ENCODE peak calls at places on chromosomes 4 and X, in four cellular contexts. O, J, I and B are unnamed samples.

GRCh38 chrX:2931612-2932011 is 2.5 kb upstream of the ARSD start:
- DNase-seq in J (no peak), O (no peak), I (no peak), B (no peak)

GRCh38 chr4:152850377-152850776 is 70.6 kb downstream of the ARFIP1 start:
- DNase-seq in O (no peak), J (no peak), I (no peak), B (peak; percentile 48)

GRCh38 chr4:72712997-72713396 is 144.0 kb upstream of the ADAMTS3 start:
- DNase-seq in I (no peak), J (no peak), O (no peak), B (no peak)

GRCh38 chrX:130079824-130080406 is 30.4 kb downstream of the ELF4 start:
- DNase-seq in I (peak; percentile 71), O (peak; percentile 18), J (peak; percentile 67), B (peak; percentile 61)

GRCh38 chr4:48110452-48110978 is 23.5 kb downstream of the TXK start:
- DNase-seq in I (no peak), J (no peak), O (no peak), B (no peak)

GRCh38 chr4:109389367-109390118 is 44.1 kb upstream of the SEC24B start:
- DNase-seq in I (no peak), O (no peak), J (no peak), B (peak; percentile 47)

GRCh38 chr4:772118-772517 is 53.8 kb downstream of the CPLX1 start:
- DNase-seq in J (no peak), I (no peak), O (no peak), B (no peak)

GRCh38 chrX:101550825-101551767 is 749 bp downstream of the ARMCX1 start:
- DNase-seq in O (peak; percentile 46), J (no peak), I (no peak), B (peak; percentile 47)

GRCh38 chr4:77159798-77160197 is 2.8 kb downstream of the CCNG2 start:
- DNase-seq in J (no peak), O (no peak), I (no peak), B (no peak)

GRCh38 chr4:16750216-16750615 is 148.2 kb downstream of the LDB2 start:
- DNase-seq in I (no peak), J (no peak), O (no peak), B (no peak)

GRCh38 chr4:150423503-150423902 is 158.4 kb upstream of the MAB21L2 start:
- DNase-seq in O (no peak), J (no peak), I (no peak), B (no peak)

GRCh38 chr4:174402470-174403176 is 118.9 kb downstream of the CEP44 start:
- DNase-seq in I (peak; percentile 63), O (no peak), J (no peak), B (no peak)

GRCh38 chr4:54237770-54238169 is 8.7 kb downstream of the PDGFRA start:
- DNase-seq in O (no peak), J (no peak), I (no peak), B (no peak)

GRCh38 chr4:7666744-7667143 is 232.0 kb upstream of the PSAPL1 start:
- DNase-seq in I (no peak), J (no peak), O (no peak), B (no peak)

GRCh38 chr4:76709454-76709853 is 188.5 kb downstream of the SOWAHB start:
- DNase-seq in O (no peak), I (no peak), J (no peak), B (no peak)

GRCh38 chr4:1722551-1723071 is 1.3 kb downstream of the TACC3 start:
- DNase-seq in J (no peak), I (no peak), O (no peak), B (no peak)

GRCh38 chrX:130118396-130118795 is 8.1 kb upstream of the ELF4 start:
- DNase-seq in O (no peak), I (peak; percentile 43), J (no peak), B (peak; percentile 86)

GRCh38 chrX:74656079-74656745 is 41.8 kb upstream of the RLIM start:
- DNase-seq in J (no peak), O (no peak), I (no peak), B (no peak)

GRCh38 chrX:117653396-117653795 is 463.2 kb downstream of the KLHL13 start:
- DNase-seq in O (no peak), J (no peak), I (no peak), B (no peak)

GRCh38 chr4:127304356-127304755 is 328.4 kb upstream of the INTU start:
- DNase-seq in O (no peak), I (no peak), J (no peak), B (no peak)

GRCh38 chrX:16445166-16445752 is 204.7 kb upstream of the S100G start:
- DNase-seq in J (peak; percentile 20), I (peak; percentile 45), O (no peak), B (peak; percentile 31)

GRCh38 chrX:107768051-107768450 is 7.5 kb downstream of the TSC22D3 start:
- DNase-seq in I (no peak), O (no peak), J (no peak), B (no peak)

GRCh38 chrX:34655496-34656258 is 1.4 kb downstream of the TMEM47 start:
- DNase-seq in J (no peak), I (no peak), O (no peak), B (peak; percentile 27)

GRCh38 chr4:147865926-147866325 is 134.0 kb downstream of the ARHGAP10 start:
- DNase-seq in I (no peak), J (no peak), O (no peak), B (peak; percentile 57)
- H3K27ac ChIP-seq in I (no peak overlapping the region), J (peak overlapping the region; percentile 13), O (peak overlapping the region; percentile 38), B (no peak overlapping the region)

GRCh38 chrX:21948897-21949578 is 8.5 kb downstream of the SMS start:
- DNase-seq in O (no peak), I (no peak), J (no peak), B (peak; percentile 71)

GRCh38 chrX:21946925-21947641 is 6.6 kb downstream of the SMS start:
- DNase-seq in I (no peak), J (no peak), O (no peak), B (peak; percentile 69)

GRCh38 chrX:21952624-21953023 is 12.1 kb downstream of the SMS start:
- DNase-seq in I (no peak), J (no peak), O (no peak), B (no peak)

GRCh38 chrX:21947671-21948070 is 7.2 kb downstream of the SMS start:
- DNase-seq in I (no peak), J (no peak), O (no peak), B (no peak)

DNA sequence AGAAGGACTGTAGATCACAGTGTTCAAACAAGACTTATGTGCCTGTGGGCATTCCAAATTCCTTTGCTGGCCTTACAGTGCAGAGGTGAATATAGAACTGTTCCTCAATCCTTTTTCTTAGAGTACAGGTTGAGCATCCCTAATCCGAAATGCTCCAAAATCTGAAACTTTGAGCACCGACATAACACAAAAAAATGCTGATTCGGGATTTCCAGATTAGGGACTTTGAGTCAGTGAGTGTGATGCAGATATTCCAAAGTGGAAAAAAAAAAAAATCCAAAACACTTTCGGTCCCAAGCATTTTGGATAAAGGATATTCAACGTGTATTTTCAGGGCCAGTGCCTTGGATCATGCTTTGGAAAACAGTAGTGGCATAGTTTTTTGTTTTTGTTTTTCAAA is 9.2 kb downstream of the SMS start:
- DNase-seq in O (no peak), I (no peak), J (no peak), B (no peak)
- H3K4me1 ChIP-seq in O (peaks cover 3% of the 10 kb centered on the region), I (peaks cover 26% of the 10 kb centered on the region), J (peaks cover 28% of the 10 kb centered on the region), B (peaks cover 67% of the 10 kb centered on the region)

DNA sequence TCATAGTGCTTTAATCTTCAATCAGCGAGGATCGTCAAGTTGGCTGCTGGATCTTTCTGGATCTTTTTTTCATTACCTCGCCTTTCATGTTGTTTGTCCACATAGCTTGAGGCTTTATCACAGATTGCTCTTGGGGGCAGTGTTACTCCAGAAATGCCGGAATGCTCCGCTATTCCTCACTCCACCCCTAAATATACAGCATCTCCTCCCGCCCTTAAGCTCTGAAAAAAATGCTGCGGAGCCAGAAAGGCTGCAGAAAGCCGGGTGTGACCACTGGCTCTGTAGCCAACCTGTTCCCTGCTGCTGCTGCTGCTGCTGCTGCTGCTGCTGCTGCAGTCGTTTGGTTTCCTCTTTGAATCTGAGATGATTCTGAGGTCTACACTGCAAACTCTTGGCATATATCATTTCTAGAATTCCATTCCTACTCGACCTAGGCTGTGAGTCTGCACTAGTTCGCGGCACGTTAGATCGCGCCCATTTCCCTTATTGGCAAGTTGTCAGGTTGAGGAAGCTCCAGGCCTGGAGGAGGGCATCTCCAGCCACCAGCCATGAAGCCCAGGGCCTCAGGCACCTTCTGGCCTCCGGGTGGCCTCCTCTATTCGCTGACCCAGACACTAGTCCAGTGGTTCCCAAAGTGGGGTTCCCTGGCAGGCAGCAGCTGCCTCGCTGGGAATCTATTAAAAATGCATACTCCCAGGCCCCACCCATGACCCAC is 34.2 kb downstream of the WDR13 start:
- DNase-seq in I (peak; percentile 91), J (peak; percentile 85), O (peak; percentile 38), B (peak; percentile 93)
- H3K27ac ChIP-seq in I (peak overlapping the region; percentile 65), J (no peak overlapping the region), O (no peak overlapping the region), B (no peak overlapping the region)

GRCh38 chr4:184401397-184402171 is 72.8 kb downstream of the IRF2 start:
- DNase-seq in O (no peak), J (no peak), I (no peak), B (no peak)
- H3K4me1 ChIP-seq in O (peaks cover 48% of the 10 kb centered on the region), J (peaks cover 10% of the 10 kb centered on the region), I (peaks cover 13% of the 10 kb centered on the region), B (no peaks in the 10 kb centered on the region)